ENCODE peak calls at places on chromosomes 3 and 15, in nine cellular contexts. One of them, this sample, is unnamed. For H3K36me3, the result is how much of the 10 kb centered on the place peaks cover.

GRCh38 chr3:112671930-112672715 is 31.2 kb upstream of the CCDC80 start:
- DNase-seq in adrenal gland: no peak
- DNase-seq in colonic mucosa: no peak
- DNase-seq in stomach: no peak
- DNase-seq in astrocyte: peak
- DNase-seq in body of pancreas: no peak
- DNase-seq in heart left ventricle: no peak
- DNase-seq in Karpas-422: no peak
- DNase-seq in PC-9: peak
- DNase-seq in this sample: no peak

GRCh38 chr3:101036213-101036618 is 43.0 kb upstream of the ABI3BP start:
- DNase-seq in adrenal gland: peak
- DNase-seq in colonic mucosa: no peak
- DNase-seq in stomach: no peak
- DNase-seq in astrocyte: peak
- DNase-seq in body of pancreas: peak
- DNase-seq in heart left ventricle: no peak
- DNase-seq in Karpas-422: no peak
- DNase-seq in PC-9: peak
- DNase-seq in this sample: peak

GRCh38 chr3:101852983-101853382 is 3.7 kb downstream of the NFKBIZ start:
- DNase-seq in adrenal gland: no peak
- DNase-seq in colonic mucosa: no peak
- DNase-seq in stomach: no peak
- DNase-seq in astrocyte: no peak
- DNase-seq in body of pancreas: no peak
- DNase-seq in heart left ventricle: no peak
- DNase-seq in Karpas-422: no peak
- DNase-seq in PC-9: no peak
- DNase-seq in this sample: no peak

GRCh38 chr3:173589116-173589515 is 191.6 kb downstream of the NLGN1 start:
- DNase-seq in adrenal gland: no peak
- DNase-seq in colonic mucosa: no peak
- DNase-seq in stomach: no peak
- DNase-seq in astrocyte: no peak
- DNase-seq in body of pancreas: no peak
- DNase-seq in heart left ventricle: no peak
- DNase-seq in Karpas-422: no peak
- DNase-seq in PC-9: no peak
- DNase-seq in this sample: no peak

GRCh38 chr15:57949374-57949938 is 116.1 kb downstream of the ALDH1A2 start:
- DNase-seq in adrenal gland: no peak
- DNase-seq in colonic mucosa: no peak
- DNase-seq in stomach: no peak
- DNase-seq in astrocyte: no peak
- DNase-seq in body of pancreas: no peak
- DNase-seq in heart left ventricle: no peak
- DNase-seq in Karpas-422: no peak
- DNase-seq in PC-9: no peak
- DNase-seq in this sample: no peak

GRCh38 chr15:98916826-98917225 is 90.8 kb downstream of the PGPEP1L start:
- DNase-seq in adrenal gland: no peak
- DNase-seq in colonic mucosa: no peak
- DNase-seq in stomach: no peak
- DNase-seq in astrocyte: no peak
- DNase-seq in body of pancreas: no peak
- DNase-seq in heart left ventricle: no peak
- DNase-seq in Karpas-422: no peak
- DNase-seq in PC-9: no peak
- DNase-seq in this sample: no peak

GRCh38 chr3:21889166-21889565 is 138.2 kb upstream of the ZNF385D start:
- DNase-seq in adrenal gland: no peak
- DNase-seq in colonic mucosa: no peak
- DNase-seq in stomach: no peak
- DNase-seq in astrocyte: no peak
- DNase-seq in body of pancreas: no peak
- DNase-seq in heart left ventricle: no peak
- DNase-seq in Karpas-422: no peak
- DNase-seq in PC-9: no peak
- DNase-seq in this sample: no peak

GRCh38 chr3:41522620-41523019 is 323.3 kb downstream of the CTNNB1 start:
- DNase-seq in adrenal gland: no peak
- DNase-seq in colonic mucosa: no peak
- DNase-seq in stomach: no peak
- DNase-seq in astrocyte: no peak
- DNase-seq in body of pancreas: peak
- DNase-seq in heart left ventricle: no peak
- DNase-seq in Karpas-422: no peak
- DNase-seq in PC-9: no peak
- DNase-seq in this sample: no peak

GRCh38 chr3:52490938-52491526 is 4.1 kb upstream of the STAB1 start:
- DNase-seq in adrenal gland: peak
- DNase-seq in colonic mucosa: no peak
- DNase-seq in stomach: no peak
- DNase-seq in astrocyte: peak
- DNase-seq in body of pancreas: no peak
- DNase-seq in heart left ventricle: peak
- DNase-seq in Karpas-422: no peak
- DNase-seq in PC-9: no peak
- DNase-seq in this sample: no peak

GRCh38 chr3:52493232-52494017 is 1.7 kb upstream of the STAB1 start:
- DNase-seq in adrenal gland: no peak
- DNase-seq in colonic mucosa: no peak
- DNase-seq in stomach: no peak
- DNase-seq in astrocyte: no peak
- DNase-seq in body of pancreas: no peak
- DNase-seq in heart left ventricle: no peak
- DNase-seq in Karpas-422: no peak
- DNase-seq in PC-9: no peak
- DNase-seq in this sample: no peak

GRCh38 chr3:52490035-52490937 is 4.9 kb upstream of the STAB1 start:
- DNase-seq in adrenal gland: no peak
- DNase-seq in colonic mucosa: no peak
- DNase-seq in stomach: no peak
- DNase-seq in astrocyte: no peak
- DNase-seq in body of pancreas: no peak
- DNase-seq in heart left ventricle: no peak
- DNase-seq in Karpas-422: no peak
- DNase-seq in PC-9: no peak
- DNase-seq in this sample: no peak

GRCh38 chr3:52494446-52494845 is 692 bp upstream of the STAB1 start:
- DNase-seq in adrenal gland: no peak
- DNase-seq in colonic mucosa: no peak
- DNase-seq in stomach: no peak
- DNase-seq in astrocyte: no peak
- DNase-seq in body of pancreas: no peak
- DNase-seq in heart left ventricle: no peak
- DNase-seq in Karpas-422: no peak
- DNase-seq in PC-9: no peak
- DNase-seq in this sample: no peak

DNA sequence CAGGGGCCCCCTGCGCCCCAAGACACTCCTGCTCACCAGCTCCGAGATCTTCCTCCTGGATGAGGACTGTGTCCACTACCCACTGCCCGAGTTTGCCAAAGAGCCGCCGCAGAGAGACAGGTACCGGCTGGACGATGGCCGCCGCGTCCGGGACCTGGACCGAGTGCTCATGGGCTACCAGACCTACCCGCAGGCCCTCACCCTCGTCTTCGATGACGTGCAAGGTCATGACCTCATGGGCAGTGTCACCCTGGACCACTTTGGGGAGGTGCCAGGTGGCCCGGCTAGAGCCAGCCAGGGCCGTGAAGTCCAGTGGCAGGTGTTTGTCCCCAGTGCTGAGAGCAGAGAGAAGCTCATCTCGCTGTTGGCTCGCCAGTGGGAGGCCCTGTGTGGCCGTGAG is 3.1 kb upstream of the STAB1 start:
- DNase-seq in adrenal gland: no peak
- DNase-seq in colonic mucosa: no peak
- DNase-seq in stomach: no peak
- DNase-seq in astrocyte: no peak
- DNase-seq in body of pancreas: no peak
- DNase-seq in heart left ventricle: no peak
- DNase-seq in Karpas-422: no peak
- DNase-seq in PC-9: no peak
- DNase-seq in this sample: no peak
- H3K36me3 ChIP-seq in adrenal gland: half or more
- H3K36me3 ChIP-seq in colonic mucosa: under half
- H3K36me3 ChIP-seq in stomach: half or more
- H3K36me3 ChIP-seq in astrocyte: under half
- H3K36me3 ChIP-seq in body of pancreas: under half
- H3K36me3 ChIP-seq in heart left ventricle: half or more
- H3K36me3 ChIP-seq in Karpas-422: under half
- H3K36me3 ChIP-seq in PC-9: under half
- H3K36me3 ChIP-seq in this sample: under half

GRCh38 chr15:50905055-50905454 is 3.4 kb upstream of the AP4E1 start:
- DNase-seq in adrenal gland: no peak
- DNase-seq in colonic mucosa: no peak
- DNase-seq in stomach: no peak
- DNase-seq in astrocyte: no peak
- DNase-seq in body of pancreas: no peak
- DNase-seq in heart left ventricle: no peak
- DNase-seq in Karpas-422: no peak
- DNase-seq in PC-9: no peak
- DNase-seq in this sample: no peak

GRCh38 chr15:50908209-50909043 is at the start of gene AP4E1:
- DNase-seq in adrenal gland: peak
- DNase-seq in colonic mucosa: peak
- DNase-seq in stomach: peak
- DNase-seq in astrocyte: peak
- DNase-seq in body of pancreas: peak
- DNase-seq in heart left ventricle: peak
- DNase-seq in Karpas-422: peak
- DNase-seq in PC-9: peak
- DNase-seq in this sample: peak

GRCh38 chr15:50909044-50909342 is 510 bp downstream of the AP4E1 start:
- DNase-seq in adrenal gland: no peak
- DNase-seq in colonic mucosa: no peak
- DNase-seq in stomach: no peak
- DNase-seq in astrocyte: no peak
- DNase-seq in body of pancreas: no peak
- DNase-seq in heart left ventricle: no peak
- DNase-seq in Karpas-422: peak
- DNase-seq in PC-9: no peak
- DNase-seq in this sample: no peak

GRCh38 chr15:50907866-50908208 is 646 bp upstream of the AP4E1 start:
- DNase-seq in adrenal gland: peak
- DNase-seq in colonic mucosa: peak
- DNase-seq in stomach: peak
- DNase-seq in astrocyte: peak
- DNase-seq in body of pancreas: peak
- DNase-seq in heart left ventricle: no peak
- DNase-seq in Karpas-422: peak
- DNase-seq in PC-9: peak
- DNase-seq in this sample: no peak

DNA sequence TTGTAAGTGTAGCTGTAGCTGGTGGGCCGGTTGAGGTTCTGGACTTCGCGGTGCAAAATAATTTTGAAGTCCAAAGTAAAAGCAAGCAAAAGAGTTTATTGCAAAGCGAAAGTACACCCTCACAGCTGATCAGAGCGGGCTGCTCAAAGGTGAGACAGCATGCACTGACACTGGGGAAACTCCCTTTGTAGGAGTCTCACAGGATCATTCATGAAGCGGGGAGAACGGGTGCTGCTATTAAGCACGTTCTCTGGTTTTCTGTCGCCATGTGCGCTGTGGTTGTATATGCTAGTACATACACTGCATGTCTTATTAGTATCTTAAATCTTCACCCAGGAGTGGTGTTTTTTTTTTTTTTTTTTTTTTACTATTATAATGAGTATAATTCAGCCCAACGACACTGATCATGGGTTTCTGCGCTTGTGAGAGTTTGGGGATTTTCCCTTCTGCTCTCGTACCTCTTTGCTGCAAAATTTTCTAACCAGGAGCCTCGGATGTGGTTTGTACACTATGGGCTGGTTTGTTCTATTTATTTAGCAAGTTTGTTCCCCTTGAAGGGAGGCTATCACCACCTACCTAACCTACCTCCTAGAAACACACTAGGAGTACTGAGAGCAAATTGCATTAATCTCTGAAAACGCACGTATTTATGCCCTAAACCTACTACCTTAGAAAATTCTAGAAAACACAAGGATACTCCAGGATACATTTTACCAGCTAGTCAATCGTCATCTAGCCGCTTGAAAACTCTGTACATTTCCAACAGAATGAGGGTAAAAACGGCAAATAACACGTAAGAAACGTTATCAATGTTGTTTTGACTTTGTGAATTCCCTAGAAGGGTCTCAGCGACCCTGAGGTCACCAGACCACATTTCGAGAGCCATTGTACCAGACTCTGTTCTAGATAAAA is 1.3 kb upstream of the AP4E1 start:
- DNase-seq in adrenal gland: no peak
- DNase-seq in colonic mucosa: peak
- DNase-seq in stomach: peak
- DNase-seq in astrocyte: no peak
- DNase-seq in body of pancreas: no peak
- DNase-seq in heart left ventricle: no peak
- DNase-seq in Karpas-422: peak
- DNase-seq in PC-9: no peak
- DNase-seq in this sample: no peak
- H3K36me3 ChIP-seq in adrenal gland: under half
- H3K36me3 ChIP-seq in colonic mucosa: under half
- H3K36me3 ChIP-seq in stomach: under half
- H3K36me3 ChIP-seq in astrocyte: under half
- H3K36me3 ChIP-seq in body of pancreas: under half
- H3K36me3 ChIP-seq in heart left ventricle: under half
- H3K36me3 ChIP-seq in Karpas-422: under half
- H3K36me3 ChIP-seq in PC-9: under half
- H3K36me3 ChIP-seq in this sample: under half

DNA sequence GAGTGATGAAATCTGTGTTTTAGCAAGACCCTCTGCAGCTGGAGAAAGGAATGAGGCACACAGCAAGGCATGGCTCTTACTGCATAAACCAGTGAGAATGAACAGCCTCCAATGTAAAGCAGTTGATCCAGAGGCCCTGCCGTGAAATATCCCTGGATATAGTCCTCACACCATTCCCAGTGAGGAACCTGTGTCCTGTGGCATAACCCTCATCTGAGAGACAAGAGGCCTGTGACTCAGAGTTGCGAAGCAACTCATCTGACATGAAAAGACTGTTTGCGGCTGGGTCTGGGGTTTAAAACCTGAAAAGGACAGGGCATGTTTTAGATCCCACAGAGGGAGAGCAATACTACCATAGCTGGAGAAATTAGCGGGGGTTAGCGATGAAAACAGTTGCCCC is 165.4 kb upstream of the BHLHE40 start:
- DNase-seq in adrenal gland: no peak
- DNase-seq in colonic mucosa: no peak
- DNase-seq in stomach: no peak
- DNase-seq in astrocyte: no peak
- DNase-seq in body of pancreas: no peak
- DNase-seq in heart left ventricle: no peak
- DNase-seq in Karpas-422: no peak
- DNase-seq in PC-9: no peak
- DNase-seq in this sample: no peak
- H3K36me3 ChIP-seq in adrenal gland: under half
- H3K36me3 ChIP-seq in colonic mucosa: under half
- H3K36me3 ChIP-seq in stomach: half or more
- H3K36me3 ChIP-seq in astrocyte: under half
- H3K36me3 ChIP-seq in body of pancreas: under half
- H3K36me3 ChIP-seq in heart left ventricle: half or more
- H3K36me3 ChIP-seq in Karpas-422: under half
- H3K36me3 ChIP-seq in PC-9: under half
- H3K36me3 ChIP-seq in this sample: under half

DNA sequence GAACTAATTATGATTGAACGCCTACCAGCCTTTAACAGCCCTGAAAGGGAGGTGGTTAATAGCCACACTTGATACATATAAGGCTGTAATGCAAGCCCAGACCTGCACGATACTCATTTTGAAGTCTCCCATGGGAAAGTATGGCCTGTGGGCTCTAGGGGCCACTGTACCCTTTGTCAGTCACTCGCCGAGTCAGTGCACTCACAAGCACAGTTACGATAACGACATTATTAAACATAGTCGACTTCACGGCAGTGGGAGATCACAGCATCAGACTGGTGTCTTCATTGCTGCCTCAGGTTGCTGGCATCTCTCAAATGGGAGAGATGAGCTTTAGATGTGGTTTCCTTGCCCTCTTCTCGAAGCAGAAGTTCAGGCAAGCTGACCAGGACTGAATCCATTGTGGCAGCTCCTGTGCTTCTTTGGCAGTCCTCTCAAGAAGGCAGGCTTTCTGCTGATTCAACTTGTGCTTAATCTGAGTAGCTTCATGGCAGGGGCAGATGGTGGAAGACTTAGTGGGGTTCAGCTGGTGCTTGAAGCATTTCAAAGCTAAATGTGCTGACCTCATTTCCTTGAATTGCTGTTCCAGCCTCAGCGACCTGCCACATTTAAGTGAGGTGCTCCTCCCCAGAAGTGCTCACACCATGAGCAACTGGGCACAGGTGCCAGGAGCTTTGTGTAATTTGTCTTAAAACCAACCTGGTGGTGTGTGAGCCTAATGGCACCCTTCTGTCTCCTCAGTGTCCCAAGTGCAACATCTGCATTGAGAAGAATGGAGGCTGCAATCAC is 15.8 kb upstream of the P4HTM start:
- DNase-seq in adrenal gland: no peak
- DNase-seq in colonic mucosa: no peak
- DNase-seq in stomach: no peak
- DNase-seq in astrocyte: no peak
- DNase-seq in body of pancreas: no peak
- DNase-seq in heart left ventricle: no peak
- DNase-seq in Karpas-422: no peak
- DNase-seq in PC-9: no peak
- DNase-seq in this sample: no peak
- H3K36me3 ChIP-seq in adrenal gland: half or more
- H3K36me3 ChIP-seq in colonic mucosa: under half
- H3K36me3 ChIP-seq in stomach: half or more
- H3K36me3 ChIP-seq in astrocyte: half or more
- H3K36me3 ChIP-seq in body of pancreas: half or more
- H3K36me3 ChIP-seq in heart left ventricle: half or more
- H3K36me3 ChIP-seq in Karpas-422: under half
- H3K36me3 ChIP-seq in PC-9: under half
- H3K36me3 ChIP-seq in this sample: under half